ENCODE peak calls at places on chromosomes 7 and 10, in seven cellular contexts. A is endothelial cell of umbilical vein, G is GM23338, H is GM23248, K is PC-3, O is MM.1S, C is neural progenitor cell. Y is an unnamed sample.
A peak's percentile ranks its signal among the peaks of the same experiment; 100 is the strongest.

GRCh38 chr10:35462491-35462934 is 126.2 kb downstream of the CCNY start:
- DNase-seq in O (peak; percentile 66), A (no peak), H (no peak), K (no peak), C (peak; percentile 82), G (no peak), Y (no peak)

GRCh38 chr7:100886936-100887185 is 2.7 kb downstream of the UFSP1 start:
- DNase-seq in C (no peak), G (no peak), O (no peak), A (no peak), K (no peak), H (no peak), Y (no peak)

GRCh38 chr7:37289781-37290180 is 158.9 kb downstream of the ELMO1 start:
- DNase-seq in K (no peak), O (no peak), A (no peak), C (no peak), H (no peak), G (no peak), Y (no peak)

GRCh38 chr7:106841896-106842390 is 23.1 kb upstream of the PIK3CG start:
- DNase-seq in G (no peak), A (no peak), K (no peak), C (peak; percentile 33), H (peak; percentile 6), O (no peak), Y (peak; percentile 72)

GRCh38 chr10:21273400-21273968 is 252.0 kb downstream of the SKIDA1 start:
- DNase-seq in K (peak; percentile 38), O (no peak), H (no peak), A (no peak), G (no peak), C (no peak), Y (no peak)

GRCh38 chr10:97234403-97234802 is 48.6 kb upstream of the SLIT1 start:
- DNase-seq in O (peak; percentile 32), A (peak; percentile 62), K (peak; percentile 61), G (peak; percentile 55), C (peak; percentile 39), H (peak; percentile 64), Y (peak; percentile 63)

GRCh38 chr7:105202561-105203130 is 186.1 kb downstream of the SRPK2 start:
- DNase-seq in G (no peak), O (no peak), A (peak; percentile 57), H (no peak), K (no peak), C (no peak), Y (no peak)

GRCh38 chr10:129344506-129344905 is 122.5 kb upstream of the MGMT start:
- DNase-seq in K (no peak), O (no peak), G (no peak), H (no peak), C (no peak), A (no peak), Y (no peak)

GRCh38 chr10:4678023-4678950 is 147.7 kb upstream of the AKR1E2 start:
- DNase-seq in O (no peak), A (peak; percentile 94), K (peak; percentile 80), G (no peak), H (peak; percentile 87), C (no peak), Y (no peak)

GRCh38 chr10:35307297-35307696 is 29.0 kb upstream of the CCNY start:
- DNase-seq in H (peak; percentile 68), O (no peak), G (no peak), A (no peak), C (no peak), K (peak; percentile 100), Y (no peak)

GRCh38 chr7:150412518-150413247 is 33.6 kb downstream of the ZNF775 start:
- DNase-seq in O (no peak), A (no peak), H (no peak), C (no peak), G (no peak), K (no peak), Y (no peak)

GRCh38 chr7:151923097-151923876 is 33.0 kb upstream of the GALNTL5 start:
- DNase-seq in K (no peak), A (no peak), H (peak; percentile 17), O (no peak), C (no peak), G (no peak), Y (no peak)

GRCh38 chr7:120190109-120190508 is 82.9 kb upstream of the KCND2 start:
- DNase-seq in G (peak; percentile 44), O (no peak), A (no peak), K (no peak), H (no peak), C (peak; percentile 17), Y (no peak)

GRCh38 chr10:79947787-79948424 is 999 bp downstream of the SFTPD start:
- DNase-seq in O (no peak), A (no peak), H (no peak), K (no peak), G (no peak), C (no peak), Y (no peak)

GRCh38 chr10:603745-604144 is 85.7 kb downstream of the DIP2C start:
- DNase-seq in H (no peak), K (no peak), C (no peak), O (no peak), A (no peak), G (no peak), Y (no peak)

GRCh38 chr7:130394421-130395188 is 14.3 kb downstream of the CPA1 start:
- DNase-seq in O (no peak), C (no peak), K (no peak), H (no peak), G (peak; percentile 11), A (no peak), Y (no peak)

GRCh38 chr7:119472398-119473038 is 800.5 kb upstream of the KCND2 start:
- DNase-seq in K (no peak), H (no peak), G (peak; percentile 31), C (no peak), O (no peak), A (no peak), Y (no peak)

GRCh38 chr7:24466109-24466768 is 107.0 kb upstream of the PALS2 start:
- DNase-seq in H (no peak), K (no peak), O (no peak), C (no peak), A (no peak), G (no peak), Y (no peak)

GRCh38 chr10:3720228-3721019 is 64.6 kb downstream of the KLF6 start:
- DNase-seq in A (peak; percentile 14), H (peak; percentile 94), G (no peak), O (no peak), C (no peak), K (no peak), Y (peak; percentile 16)

GRCh38 chr7:42197391-42197790 is 39.6 kb downstream of the GLI3 start:
- DNase-seq in H (no peak), C (peak; percentile 75), G (peak; percentile 29), K (no peak), O (no peak), A (no peak), Y (no peak)

DNA sequence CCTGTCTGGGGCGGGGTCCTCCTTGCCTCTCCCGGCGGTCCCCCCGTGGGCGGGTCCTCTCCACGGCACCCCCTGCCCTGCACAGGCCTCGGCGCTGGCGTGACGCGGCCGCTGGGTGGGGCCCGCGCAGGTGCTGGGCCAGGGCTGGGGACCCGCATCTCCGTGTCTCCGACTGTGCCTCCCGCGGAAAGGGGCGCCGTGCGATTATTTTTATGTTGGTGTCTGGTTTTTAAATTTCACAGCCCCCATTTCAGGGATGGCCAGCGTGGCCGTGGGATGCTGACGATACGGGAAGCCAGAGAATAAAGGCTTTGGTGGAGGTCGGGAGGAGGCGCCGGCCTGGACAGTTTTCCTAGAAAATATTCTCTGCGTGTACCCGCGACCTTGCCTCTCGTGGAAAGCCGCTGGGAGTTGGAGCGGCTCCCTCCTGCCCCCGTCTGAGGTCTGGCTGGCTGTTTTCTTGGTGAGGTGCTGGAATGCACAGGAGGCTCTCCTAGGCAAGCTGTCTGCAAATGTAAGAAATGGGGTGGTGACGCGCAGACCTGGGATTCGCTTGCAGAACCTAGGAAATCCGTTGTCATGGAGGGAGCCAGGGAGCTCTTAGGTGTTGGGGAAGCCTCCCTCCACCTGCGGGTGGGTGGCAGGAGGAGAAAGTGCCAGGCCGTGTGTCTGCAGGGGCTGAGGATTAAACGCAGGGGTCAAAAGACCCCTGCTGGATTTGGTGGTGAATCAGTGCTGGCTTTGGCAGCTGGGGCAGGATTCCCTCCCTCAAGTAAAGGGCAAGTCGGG is 28.7 kb upstream of the JAKMIP3 start:
- DNase-seq in H (no peak), C (peak; percentile 56), O (no peak), A (no peak), G (peak; percentile 76), K (no peak), Y (no peak)
- TF ChIP-seq EZH2 in H (peak; percentile 68), C (peak; percentile 78), O (no peak), A (peak; percentile 70), G (peak; percentile 65), K (no peak), Y (peak; percentile 78)

DNA sequence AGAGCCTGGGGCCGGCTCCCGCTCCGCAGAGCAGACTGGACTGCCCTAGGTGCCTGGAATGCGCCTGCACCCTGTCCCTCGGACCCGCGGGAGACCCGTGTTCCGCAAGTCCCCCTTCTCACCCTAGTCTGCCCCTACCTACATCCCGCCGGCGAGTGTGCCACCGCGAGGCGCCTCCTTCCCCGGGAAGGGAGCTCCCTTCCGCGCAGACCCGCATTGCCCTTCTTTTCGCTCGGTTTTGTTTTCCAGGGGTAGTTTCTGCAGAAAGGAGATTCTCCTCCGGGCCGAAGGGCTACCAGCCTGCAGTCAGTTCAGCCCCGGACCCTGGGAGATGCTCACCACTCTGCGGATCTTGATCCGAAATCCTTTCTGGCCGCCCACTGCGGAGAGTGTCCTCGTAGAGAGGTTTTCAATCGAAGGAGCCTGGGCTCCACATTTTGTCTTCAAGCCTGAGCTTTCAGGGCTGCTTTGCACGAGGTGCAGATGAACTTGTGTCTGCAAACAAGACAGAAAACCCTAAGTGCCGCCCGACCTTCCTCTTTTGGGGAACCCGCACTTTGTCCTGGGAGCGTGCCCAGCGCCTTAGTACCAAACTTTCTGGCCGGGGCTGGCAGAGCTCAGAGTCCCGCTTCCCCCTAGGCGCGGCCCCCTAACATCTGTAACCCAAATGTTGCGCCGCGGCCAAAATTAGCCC is 7.0 kb upstream of the EN2 start:
- DNase-seq in O (no peak), A (no peak), C (no peak), K (no peak), H (no peak), G (peak; percentile 42), Y (no peak)
- TF ChIP-seq EZH2 in O (no peak), A (peak; percentile 88), C (peak; percentile 99), K (no peak), H (peak; percentile 92), G (peak; percentile 100), Y (peak; percentile 98)

GRCh38 chr7:155543011-155543881 is 3.1 kb downstream of the CNPY1 start:
- DNase-seq in O (no peak), C (no peak), H (no peak), K (no peak), G (peak; percentile 41), A (no peak), Y (no peak)
- TF ChIP-seq EZH2 in O (no peak), C (no peak), H (no peak), K (no peak), G (no peak), A (no peak), Y (no peak)

DNA sequence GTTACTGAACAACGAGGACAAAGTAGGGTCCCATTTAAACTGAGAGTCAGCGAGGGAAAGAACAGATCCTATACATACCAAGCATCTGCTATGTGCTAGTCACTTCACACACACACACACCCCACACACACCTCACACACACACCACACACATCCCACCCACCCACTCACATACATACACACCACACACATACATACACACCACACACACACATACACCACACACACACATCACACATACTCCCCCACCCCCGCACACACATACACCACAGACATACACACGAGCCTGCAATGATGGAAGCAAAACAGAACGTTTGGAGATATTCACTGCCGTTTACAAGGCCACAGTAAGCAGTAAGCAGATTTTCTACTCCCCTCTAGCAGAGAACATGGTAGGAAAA is 608 bp upstream of the GRB10 start:
- DNase-seq in H (no peak), O (no peak), K (no peak), G (no peak), C (no peak), A (no peak), Y (no peak)
- TF ChIP-seq EZH2 in H (no peak), O (no peak), K (no peak), G (no peak), C (no peak), A (no peak), Y (no peak)